ENCODE peak calls at places on chromosomes 4 and X, in five cellular contexts. W is IMR-90, I is GM23248, Z is MM.1S, A is mammary epithelial cell. M is an unnamed sample. For H4K20me1, the result is how much of the 10 kb centered on the place peaks cover.

GRCh38 chr4:77385124-77385969 is 220.3 kb upstream of the CXCL13 start:
- DNase-seq in W (peak), I (peak), Z (peak), A (peak), M (peak)

GRCh38 chr4:137644201-137644600 is 111.9 kb upstream of the PCDH18 start:
- DNase-seq in W (peak), I (peak), Z (no peak), A (no peak), M (peak)

GRCh38 chrX:109886122-109886761 is 116.7 kb upstream of the TMEM164 start:
- DNase-seq in W (peak), I (peak), Z (peak), A (peak), M (peak)

GRCh38 chr4:77215107-77215506 is 58.1 kb downstream of the CCNG2 start:
- DNase-seq in W (no peak), I (no peak), Z (no peak), A (no peak), M (peak)

GRCh38 chr4:22170353-22170752 is 221.8 kb upstream of the KCNIP4 start:
- DNase-seq in W (peak), I (peak), Z (no peak), A (peak), M (peak)

GRCh38 chr4:165784672-165785071 is 88.4 kb upstream of the TLL1 start:
- DNase-seq in W (no peak), I (no peak), Z (no peak), A (no peak), M (peak)

GRCh38 chrX:25191403-25191802 is 175.6 kb upstream of the ARX start:
- DNase-seq in W (no peak), I (no peak), Z (no peak), A (no peak), M (peak)

GRCh38 chrX:8684201-8684600 is 47.7 kb downstream of the ANOS1 start:
- DNase-seq in W (no peak), I (no peak), Z (no peak), A (no peak), M (no peak)

GRCh38 chr4:62640296-62640695 is 1440.2 kb downstream of the ADGRL3 start:
- DNase-seq in W (no peak), I (no peak), Z (no peak), A (no peak), M (peak)

GRCh38 chr4:95388911-95389310 is 159.9 kb downstream of the UNC5C start:
- DNase-seq in W (no peak), I (no peak), Z (no peak), A (no peak), M (no peak)

GRCh38 chrX:148682206-148682605 is 181.8 kb downstream of the AFF2 start:
- DNase-seq in W (no peak), I (no peak), Z (no peak), A (no peak), M (no peak)

GRCh38 chr4:128379860-128380259 is 92.2 kb upstream of the PGRMC2 start:
- DNase-seq in W (peak), I (peak), Z (peak), A (no peak), M (peak)

GRCh38 chr4:25108556-25108955 is 51.7 kb downstream of the SEPSECS start:
- DNase-seq in W (no peak), I (no peak), Z (no peak), A (no peak), M (no peak)

GRCh38 chr4:27407616-27408015 is 547.0 kb downstream of the STIM2 start:
- DNase-seq in W (no peak), I (no peak), Z (no peak), A (no peak), M (no peak)

GRCh38 chr4:149980941-149981340 is 97.3 kb upstream of the DCLK2 start:
- DNase-seq in W (peak), I (peak), Z (peak), A (peak), M (peak)

GRCh38 chrX:72394518-72395163 is 88.9 kb upstream of the CITED1 start:
- DNase-seq in W (peak), I (peak), Z (no peak), A (no peak), M (peak)

GRCh38 chr4:145887241-145887964 is 51.2 kb downstream of the ZNF827 start:
- DNase-seq in W (peak), I (peak), Z (no peak), A (no peak), M (peak)
- H3K9ac ChIP-seq in W (no peak), I (peak), Z (no peak), A (no peak), M (no peak)

GRCh38 chr4:722851-723360 is 17.3 kb downstream of the PCGF3 start:
- DNase-seq in W (no peak), I (no peak), Z (no peak), A (no peak), M (no peak)

GRCh38 chr4:723706-724105 is 18.1 kb downstream of the PCGF3 start:
- DNase-seq in W (no peak), I (no peak), Z (no peak), A (no peak), M (no peak)

GRCh38 chr4:725368-726234 is 20.0 kb downstream of the PCGF3 start:
- DNase-seq in W (no peak), I (no peak), Z (no peak), A (no peak), M (no peak)

GRCh38 chr4:722181-722725 is 16.6 kb downstream of the PCGF3 start:
- DNase-seq in W (no peak), I (peak), Z (no peak), A (no peak), M (no peak)

DNA sequence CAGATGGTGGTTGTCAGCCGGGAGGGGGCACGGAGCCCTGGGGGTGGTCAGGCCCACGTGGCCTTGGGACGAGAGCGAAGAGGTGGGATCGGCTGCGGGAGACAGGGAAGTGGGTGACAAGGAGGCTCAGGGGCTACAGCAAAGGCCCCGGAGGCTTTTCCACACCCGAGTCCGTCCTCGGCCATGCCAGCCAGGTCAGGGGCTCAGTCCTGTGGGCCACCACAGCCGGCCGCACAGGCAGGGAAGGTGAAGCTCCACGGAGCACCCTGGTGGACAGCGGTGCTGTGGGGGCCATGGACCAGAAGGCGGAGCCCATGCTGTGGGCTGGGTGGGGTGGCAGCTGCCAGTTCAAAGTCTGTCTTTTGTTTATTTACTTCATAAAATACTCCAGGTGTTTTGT is 18.5 kb downstream of the PCGF3 start:
- DNase-seq in W (no peak), I (no peak), Z (no peak), A (no peak), M (no peak)
- H4K20me1 ChIP-seq in W (half or more), I (under half), Z (under half), A (under half), M (under half)

DNA sequence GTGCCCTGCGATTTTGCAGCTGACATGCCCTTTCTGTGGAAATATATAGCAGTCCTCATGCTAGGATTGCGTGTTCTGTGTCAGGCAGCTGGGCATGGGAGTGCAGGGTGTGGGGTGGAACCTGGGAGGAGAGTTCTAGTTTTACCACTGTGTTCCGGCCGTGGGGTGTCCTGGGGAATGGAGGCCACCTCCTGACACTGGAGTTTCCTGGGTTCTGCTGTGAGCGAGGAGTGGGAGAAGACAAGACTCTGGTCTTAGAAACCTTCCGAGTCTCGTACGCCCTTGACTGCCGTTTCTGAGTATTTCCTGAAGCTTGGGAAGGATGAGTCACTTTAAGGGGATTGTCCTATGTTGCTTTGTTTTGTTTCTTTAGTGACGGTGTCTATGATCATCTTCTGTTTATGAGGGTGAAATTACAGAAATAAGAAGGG is 19.0 kb downstream of the CD99 start:
- DNase-seq in W (peak), I (peak), Z (no peak), A (peak), M (peak)
- H3K4me3 ChIP-seq in W (no peak), I (peak), Z (no peak), A (peak), M (peak)

GRCh38 chr4:109708990-109709389 is 5.7 kb upstream of the CASP6 start:
- DNase-seq in W (no peak), I (no peak), Z (peak), A (no peak), M (no peak)

GRCh38 chr4:109703664-109704351 is 563 bp upstream of the CASP6 start:
- DNase-seq in W (no peak), I (peak), Z (no peak), A (no peak), M (peak)

GRCh38 chr4:109702950-109703663 is at the start of gene CASP6:
- DNase-seq in W (peak), I (peak), Z (peak), A (peak), M (peak)

DNA sequence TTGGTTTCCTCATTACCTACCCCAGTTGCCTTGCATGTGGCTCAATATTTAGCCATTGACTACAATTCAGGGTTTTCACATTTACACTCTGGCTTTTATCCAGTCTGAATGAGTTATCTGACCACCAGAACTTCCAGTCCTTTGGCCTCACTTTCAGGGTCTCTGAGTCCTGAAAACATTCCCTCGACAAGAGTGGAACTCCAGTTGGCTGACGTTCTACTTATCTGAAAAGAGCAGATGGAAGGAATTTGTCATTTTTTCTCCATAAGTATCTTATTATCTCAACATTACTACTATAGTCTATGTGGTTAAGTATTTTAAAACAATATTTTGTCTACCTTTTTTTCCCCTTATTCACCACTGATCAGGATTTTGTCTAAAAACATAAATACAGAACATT is 5.2 kb upstream of the CASP6 start:
- DNase-seq in W (no peak), I (no peak), Z (no peak), A (no peak), M (no peak)
- H3K9ac ChIP-seq in W (no peak), I (no peak), Z (no peak), A (no peak), M (no peak)